ENCODE peak calls at places on chromosomes 5 and 9, in four cellular contexts. One of them, this sample, is unnamed.

GRCh38 chr5:138911441-138911840 is 36.3 kb upstream of the LRRTM2 start:
- DNase-seq in pancreas: no peak
- DNase-seq in HFF-Myc: no peak
- DNase-seq in PC-9: no peak
- DNase-seq in this sample: no peak

GRCh38 chr5:1763548-1763911 is 36.1 kb downstream of the MRPL36 start:
- DNase-seq in PC-9: peak
- DNase-seq in pancreas: peak
- DNase-seq in HFF-Myc: peak
- DNase-seq in this sample: peak

GRCh38 chr9:134571946-134572914 is 69.4 kb upstream of the COL5A1 start:
- DNase-seq in HFF-Myc: no peak
- DNase-seq in PC-9: no peak
- DNase-seq in pancreas: peak
- DNase-seq in this sample: no peak

GRCh38 chr9:132857031-132857430 is 21.1 kb downstream of the AK8 start:
- DNase-seq in HFF-Myc: no peak
- DNase-seq in PC-9: no peak
- DNase-seq in pancreas: no peak
- DNase-seq in this sample: peak

GRCh38 chr9:120927125-120928014 is 774 bp upstream of the TRAF1 start:
- DNase-seq in HFF-Myc: no peak
- DNase-seq in PC-9: no peak
- DNase-seq in pancreas: no peak
- DNase-seq in this sample: no peak

GRCh38 chr9:97553141-97553540 is 51.7 kb downstream of the TMOD1 start:
- DNase-seq in PC-9: no peak
- DNase-seq in pancreas: no peak
- DNase-seq in HFF-Myc: no peak
- DNase-seq in this sample: no peak

GRCh38 chr5:56195016-56195415 is 38.1 kb downstream of the ANKRD55 start:
- DNase-seq in PC-9: no peak
- DNase-seq in HFF-Myc: no peak
- DNase-seq in pancreas: no peak
- DNase-seq in this sample: no peak

GRCh38 chr5:36611520-36612274 is 5.3 kb downstream of the SLC1A3 start:
- DNase-seq in HFF-Myc: no peak
- DNase-seq in pancreas: no peak
- DNase-seq in PC-9: no peak
- DNase-seq in this sample: no peak

GRCh38 chr5:76943006-76943405 is 9.8 kb upstream of the CRHBP start:
- DNase-seq in HFF-Myc: no peak
- DNase-seq in PC-9: no peak
- DNase-seq in pancreas: no peak
- DNase-seq in this sample: no peak

GRCh38 chr5:67971223-67971830 is 244.2 kb upstream of the PIK3R1 start:
- DNase-seq in PC-9: no peak
- DNase-seq in HFF-Myc: no peak
- DNase-seq in pancreas: no peak
- DNase-seq in this sample: peak

GRCh38 chr5:154972476-154973080 is 31.7 kb downstream of the MRPL22 start:
- DNase-seq in PC-9: no peak
- DNase-seq in pancreas: no peak
- DNase-seq in HFF-Myc: peak
- DNase-seq in this sample: no peak

GRCh38 chr9:91844170-91844569 is 105.9 kb downstream of the ROR2 start:
- DNase-seq in PC-9: no peak
- DNase-seq in HFF-Myc: no peak
- DNase-seq in pancreas: no peak
- DNase-seq in this sample: no peak
- H3K4me3 ChIP-seq in PC-9: no peak
- H3K4me3 ChIP-seq in HFF-Myc: no peak
- H3K4me3 ChIP-seq in pancreas: no peak
- H3K4me3 ChIP-seq in this sample: no peak

DNA sequence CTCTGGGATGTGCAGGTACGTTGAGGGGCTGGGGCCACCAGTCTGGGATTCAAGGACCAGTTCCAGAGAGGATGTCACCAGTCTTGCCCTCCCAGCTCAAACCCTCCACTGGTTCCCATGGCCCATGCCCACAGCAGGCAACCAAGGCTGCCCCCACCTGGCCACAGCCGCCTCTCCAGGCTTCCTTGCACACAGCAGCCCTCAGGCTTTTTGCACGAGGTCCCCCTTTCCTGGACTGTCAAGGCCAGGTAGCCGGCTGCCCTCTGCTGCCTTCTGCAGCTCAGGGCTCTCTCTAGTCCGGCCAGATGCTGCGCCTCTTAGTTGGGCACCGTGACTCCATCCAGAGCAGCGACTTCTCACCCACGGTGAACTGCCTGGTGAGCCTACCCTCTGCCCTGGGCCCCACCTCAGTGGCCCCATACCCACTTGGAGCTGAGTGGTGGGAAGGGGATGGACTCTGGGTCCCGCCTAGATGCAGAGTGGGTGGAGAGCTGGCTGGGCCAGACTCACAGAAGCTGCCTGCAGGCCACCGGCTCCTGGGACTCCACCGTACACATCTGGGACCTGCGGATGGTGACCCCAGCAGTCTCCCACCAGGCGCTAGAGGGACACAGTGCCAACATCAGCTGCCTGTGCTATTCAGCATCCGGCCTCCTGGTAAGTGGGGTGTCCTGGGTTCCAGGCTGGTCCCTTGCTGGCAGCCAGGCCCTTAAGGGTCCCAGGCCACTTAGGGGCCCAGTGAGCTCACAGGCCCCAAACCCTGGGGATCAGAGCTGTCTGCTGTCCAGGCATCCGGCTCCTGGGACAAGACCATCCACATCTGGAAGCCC is 2.9 kb downstream of the WDR38 start:
- DNase-seq in PC-9: no peak
- DNase-seq in HFF-Myc: no peak
- DNase-seq in pancreas: peak
- DNase-seq in this sample: no peak
- TF ChIP-seq CTCF in PC-9: peak
- TF ChIP-seq CTCF in HFF-Myc: peak
- TF ChIP-seq CTCF in pancreas: no peak
- TF ChIP-seq CTCF in this sample: peak

DNA sequence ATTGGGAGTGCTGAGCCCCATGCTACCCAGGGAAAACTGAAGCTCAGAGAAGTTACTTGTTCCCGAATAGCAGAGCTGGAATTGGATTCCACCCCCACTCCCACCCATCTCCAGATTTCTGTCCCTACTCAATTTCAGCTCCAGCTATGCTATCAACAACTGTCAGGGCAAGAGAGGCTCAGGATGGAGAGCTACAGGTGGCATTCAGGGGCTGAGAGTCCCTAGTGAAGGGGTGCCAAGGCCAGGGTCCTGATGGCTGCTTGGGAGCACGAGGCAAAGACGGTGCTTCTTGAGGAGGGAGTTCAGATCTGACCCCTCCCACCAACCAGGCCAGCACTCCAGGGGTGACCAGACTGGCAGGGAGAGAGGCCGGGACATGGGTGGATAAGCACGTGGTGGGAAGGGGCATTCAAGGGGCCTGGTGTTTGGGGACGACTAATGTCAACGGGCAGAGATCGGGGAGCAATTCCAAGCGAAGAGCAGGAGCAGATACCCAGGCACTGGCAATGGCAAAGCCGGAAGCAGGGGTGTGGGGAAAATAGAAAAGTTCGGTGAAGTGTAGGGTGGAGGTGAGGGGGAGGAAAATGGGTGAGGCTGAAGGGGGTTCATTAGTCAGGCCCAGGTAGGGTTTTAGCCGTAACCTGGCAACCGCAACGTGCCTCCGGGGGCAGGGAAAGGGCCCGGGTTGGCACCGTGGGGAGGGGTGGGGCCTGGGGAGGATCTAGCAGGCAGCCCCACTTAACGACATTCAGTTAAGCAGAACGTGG is 4.6 kb downstream of the RGS14 start:
- DNase-seq in pancreas: no peak
- DNase-seq in HFF-Myc: no peak
- DNase-seq in PC-9: no peak
- DNase-seq in this sample: no peak
- H3K4me3 ChIP-seq in pancreas: no peak
- H3K4me3 ChIP-seq in HFF-Myc: no peak
- H3K4me3 ChIP-seq in PC-9: peak
- H3K4me3 ChIP-seq in this sample: no peak

GRCh38 chr9:71980266-71981018 is 69.0 kb downstream of the C9orf85 start:
- DNase-seq in HFF-Myc: no peak
- DNase-seq in PC-9: no peak
- DNase-seq in pancreas: no peak
- DNase-seq in this sample: no peak

GRCh38 chr9:71977003-71977402 is 65.6 kb downstream of the C9orf85 start:
- DNase-seq in pancreas: no peak
- DNase-seq in PC-9: no peak
- DNase-seq in HFF-Myc: no peak
- DNase-seq in this sample: no peak

GRCh38 chr9:71975833-71976232 is 64.4 kb downstream of the C9orf85 start:
- DNase-seq in HFF-Myc: no peak
- DNase-seq in PC-9: no peak
- DNase-seq in pancreas: no peak
- DNase-seq in this sample: peak
- TF ChIP-seq CTCF in HFF-Myc: no peak
- TF ChIP-seq CTCF in PC-9: peak
- TF ChIP-seq CTCF in pancreas: no peak
- TF ChIP-seq CTCF in this sample: peak

GRCh38 chr5:79070002-79070567 is 518 bp downstream of the BHMT2 start:
- DNase-seq in pancreas: no peak
- DNase-seq in PC-9: no peak
- DNase-seq in HFF-Myc: peak
- DNase-seq in this sample: no peak

GRCh38 chr5:79074641-79075040 is 5.1 kb downstream of the BHMT2 start:
- DNase-seq in HFF-Myc: peak
- DNase-seq in pancreas: no peak
- DNase-seq in PC-9: peak
- DNase-seq in this sample: peak

GRCh38 chr5:79069488-79070001 is at the start of the genes BHMT2 and DMGDH:
- DNase-seq in HFF-Myc: no peak
- DNase-seq in pancreas: peak
- DNase-seq in PC-9: no peak
- DNase-seq in this sample: no peak
- H3K4me3 ChIP-seq in HFF-Myc: peak
- H3K4me3 ChIP-seq in pancreas: no peak
- H3K4me3 ChIP-seq in PC-9: no peak
- H3K4me3 ChIP-seq in this sample: peak

GRCh38 chr9:110871736-110872135 is 166.5 kb downstream of the LPAR1 start:
- DNase-seq in PC-9: no peak
- DNase-seq in HFF-Myc: no peak
- DNase-seq in pancreas: no peak
- DNase-seq in this sample: no peak

GRCh38 chr9:110869931-110870330 is 168.3 kb downstream of the LPAR1 start:
- DNase-seq in PC-9: no peak
- DNase-seq in pancreas: no peak
- DNase-seq in HFF-Myc: no peak
- DNase-seq in this sample: no peak

GRCh38 chr9:110877376-110877775 is 160.9 kb downstream of the LPAR1 start:
- DNase-seq in PC-9: no peak
- DNase-seq in pancreas: no peak
- DNase-seq in HFF-Myc: no peak
- DNase-seq in this sample: no peak

GRCh38 chr9:110880123-110880522 is 158.1 kb downstream of the LPAR1 start:
- DNase-seq in HFF-Myc: peak
- DNase-seq in pancreas: no peak
- DNase-seq in PC-9: no peak
- DNase-seq in this sample: peak

DNA sequence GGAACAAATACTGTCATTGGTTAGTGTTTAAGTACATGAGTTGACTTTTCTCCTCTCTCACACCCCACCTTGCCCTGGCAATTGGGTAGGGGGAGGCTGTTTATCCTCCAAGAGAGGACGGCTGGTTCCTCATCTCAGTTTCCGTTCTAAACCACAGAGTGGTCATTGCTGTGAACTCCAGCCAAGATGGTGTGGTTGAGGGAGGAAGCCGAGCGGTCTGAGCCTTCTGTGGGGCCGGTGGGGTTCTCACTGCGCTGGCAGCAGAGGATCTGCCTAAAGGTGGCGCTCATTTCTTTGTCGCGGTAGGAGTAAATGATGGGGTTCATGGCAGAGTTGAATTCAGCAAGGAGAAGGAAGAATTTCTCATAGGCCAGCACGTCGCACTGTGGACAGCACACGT is 163.0 kb downstream of the LPAR1 start:
- DNase-seq in PC-9: no peak
- DNase-seq in HFF-Myc: no peak
- DNase-seq in pancreas: no peak
- DNase-seq in this sample: no peak
- TF ChIP-seq CTCF in PC-9: no peak
- TF ChIP-seq CTCF in HFF-Myc: peak
- TF ChIP-seq CTCF in pancreas: no peak
- TF ChIP-seq CTCF in this sample: no peak

GRCh38 chr9:1046639-1047604 is 3.2 kb upstream of the DMRT2 start:
- DNase-seq in PC-9: no peak
- DNase-seq in pancreas: no peak
- DNase-seq in HFF-Myc: no peak
- DNase-seq in this sample: no peak
- H3K4me3 ChIP-seq in PC-9: no peak
- H3K4me3 ChIP-seq in pancreas: no peak
- H3K4me3 ChIP-seq in HFF-Myc: no peak
- H3K4me3 ChIP-seq in this sample: no peak

DNA sequence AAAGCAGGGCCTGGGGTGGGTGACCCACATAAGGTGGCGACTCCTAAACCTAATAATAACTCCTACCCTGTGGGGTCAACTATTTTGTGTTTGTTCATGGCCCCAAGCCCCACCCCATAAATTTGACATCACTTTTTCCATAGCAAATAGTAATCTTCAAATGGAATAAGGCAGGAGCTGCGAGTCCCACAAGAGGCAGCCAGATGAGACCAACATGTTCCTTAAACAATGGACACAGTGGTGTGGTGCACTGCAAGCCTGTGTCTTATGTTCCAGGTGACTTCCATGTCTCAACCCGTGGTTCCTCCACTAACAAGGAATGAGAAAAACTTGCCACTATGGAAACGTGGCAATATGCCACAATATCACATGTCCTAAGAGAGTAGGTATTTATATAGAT is 20.6 kb downstream of the TMEM174 start:
- DNase-seq in pancreas: no peak
- DNase-seq in HFF-Myc: no peak
- DNase-seq in PC-9: no peak
- DNase-seq in this sample: no peak
- TF ChIP-seq CTCF in pancreas: no peak
- TF ChIP-seq CTCF in HFF-Myc: no peak
- TF ChIP-seq CTCF in PC-9: no peak
- TF ChIP-seq CTCF in this sample: no peak

DNA sequence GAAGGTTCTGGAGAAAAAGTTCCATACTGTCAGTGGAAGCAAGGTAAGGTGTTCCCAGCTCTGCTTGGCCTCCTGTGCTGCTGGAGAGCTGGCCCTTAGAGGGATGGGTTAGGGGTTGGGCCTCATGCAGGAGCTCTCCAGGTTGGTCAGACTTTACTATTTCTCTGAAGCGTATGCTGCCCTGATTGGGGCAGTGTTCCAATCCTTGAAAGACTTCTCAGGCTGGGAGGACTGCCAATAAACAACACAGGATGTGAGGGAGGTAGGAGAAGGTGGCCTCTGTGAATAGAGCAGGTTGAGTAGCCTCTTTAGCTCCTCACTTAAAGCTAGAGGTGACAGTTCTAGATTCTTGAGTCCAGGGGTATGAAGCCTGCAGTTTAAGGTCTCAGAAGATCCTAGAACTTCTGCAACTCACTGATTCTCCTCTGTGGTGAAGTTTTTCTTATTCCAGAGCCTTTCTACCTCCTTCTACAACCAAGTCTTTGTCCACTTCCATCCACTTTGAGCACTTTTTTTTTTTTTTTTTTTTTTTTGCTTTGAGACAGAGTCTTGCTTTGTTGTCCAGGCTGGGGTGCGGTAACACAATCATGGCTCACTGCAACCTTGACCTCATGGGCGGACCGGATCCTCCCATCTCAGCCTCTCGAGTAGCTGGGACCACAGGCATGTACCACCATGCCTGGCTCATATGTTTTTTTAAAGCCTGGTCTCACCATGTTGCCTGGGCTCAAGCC is 3.0 kb downstream of the HNRNPAB start:
- DNase-seq in pancreas: peak
- DNase-seq in PC-9: no peak
- DNase-seq in HFF-Myc: no peak
- DNase-seq in this sample: no peak
- H3K4me3 ChIP-seq in pancreas: no peak
- H3K4me3 ChIP-seq in PC-9: peak
- H3K4me3 ChIP-seq in HFF-Myc: peak
- H3K4me3 ChIP-seq in this sample: no peak